ENCODE peak calls at places on chromosome 14, in seven cellular contexts. K is heart left ventricle, R is NAMALWA, P is T-helper 1 cell, O is upper lobe of right lung, B is COLO829, D is amniotic stem cell. Q is an unnamed sample.

GRCh38 chr14:90381011-90381790 is 15.6 kb upstream of the CALM1 start:
- DNase-seq in K (peak), R (peak), P (no peak), O (no peak), B (no peak), D (no peak), Q (peak)

GRCh38 chr14:56119221-56119967 is 1.2 kb downstream of the PELI2 start:
- DNase-seq in K (peak), R (peak), P (peak), O (peak), B (no peak), D (no peak), Q (no peak)

GRCh38 chr14:25607095-25607657 is 557.2 kb upstream of the STXBP6 start:
- DNase-seq in K (no peak), R (no peak), P (no peak), O (no peak), B (no peak), D (no peak), Q (no peak)

GRCh38 chr14:55019968-55020554 is 6.8 kb downstream of the WDHD1 start:
- DNase-seq in K (no peak), R (no peak), P (no peak), O (no peak), B (no peak), D (no peak), Q (no peak)

GRCh38 chr14:52078721-52079120 is 9.9 kb upstream of the NID2 start:
- DNase-seq in K (no peak), R (no peak), P (no peak), O (no peak), B (no peak), D (no peak), Q (no peak)

GRCh38 chr14:103382375-103382774 is 2.8 kb upstream of the MARK3 start:
- DNase-seq in K (no peak), R (no peak), P (no peak), O (no peak), B (no peak), D (peak), Q (no peak)

GRCh38 chr14:84544486-84544885 is 985.5 kb upstream of the FLRT2 start:
- DNase-seq in K (no peak), R (peak), P (no peak), O (no peak), B (no peak), D (no peak), Q (no peak)

GRCh38 chr14:30077946-30078345 is 150.3 kb upstream of the PRKD1 start:
- DNase-seq in K (no peak), R (no peak), P (no peak), O (no peak), B (no peak), D (no peak), Q (no peak)

GRCh38 chr14:90536092-90536491 is 139.3 kb downstream of the CALM1 start:
- DNase-seq in K (peak), R (no peak), P (no peak), O (peak), B (no peak), D (no peak), Q (no peak)

GRCh38 chr14:31286456-31287293 is 79.1 kb upstream of the HECTD1 start:
- DNase-seq in K (no peak), R (no peak), P (no peak), O (no peak), B (no peak), D (no peak), Q (peak)

GRCh38 chr14:63603749-63604277 is 37.9 kb downstream of the WDR89 start:
- DNase-seq in K (no peak), R (peak), P (no peak), O (no peak), B (no peak), D (no peak), Q (no peak)

GRCh38 chr14:104682107-104682593 is 7.3 kb upstream of the INF2 start:
- DNase-seq in K (no peak), R (no peak), P (no peak), O (no peak), B (peak), D (no peak), Q (no peak)

GRCh38 chr14:50003213-50004021 is 110.5 kb downstream of the ARF6 start:
- DNase-seq in K (peak), R (peak), P (peak), O (peak), B (no peak), D (no peak), Q (peak)

GRCh38 chr14:19729763-19730162 is 13.6 kb upstream of the OR4Q3 start:
- DNase-seq in K (no peak), R (no peak), P (peak), O (no peak), B (no peak), D (no peak), Q (no peak)

GRCh38 chr14:23514009-23514962 is 37.3 kb downstream of the ZFHX2 start:
- DNase-seq in K (no peak), R (no peak), P (no peak), O (no peak), B (no peak), D (no peak), Q (no peak)

GRCh38 chr14:50031534-50032313 is 84.6 kb downstream of the VCPKMT start:
- DNase-seq in K (no peak), R (no peak), P (no peak), O (no peak), B (no peak), D (no peak), Q (no peak)

GRCh38 chr14:74733241-74733640 is 20.3 kb downstream of the FCF1 start:
- DNase-seq in K (no peak), R (no peak), P (no peak), O (no peak), B (no peak), D (no peak), Q (no peak)

GRCh38 chr14:26191123-26191522 is 406.7 kb downstream of the NOVA1 start:
- DNase-seq in K (no peak), R (no peak), P (no peak), O (no peak), B (no peak), D (no peak), Q (peak)

GRCh38 chr14:104973215-104974145 is 4.7 kb downstream of the AHNAK2 start:
- DNase-seq in K (peak), R (no peak), P (no peak), O (peak), B (peak), D (peak), Q (peak)

GRCh38 chr14:64800000-64800399 is 79.7 kb downstream of the SPTB start:
- DNase-seq in K (peak), R (peak), P (no peak), O (no peak), B (no peak), D (peak), Q (peak)

GRCh38 chr14:85535916-85536834 is 6.2 kb downstream of the FLRT2 start:
- DNase-seq in K (no peak), R (peak), P (no peak), O (no peak), B (no peak), D (peak), Q (peak)

GRCh38 chr14:24879661-24880381 is 170.1 kb downstream of the STXBP6 start:
- DNase-seq in K (no peak), R (no peak), P (no peak), O (no peak), B (no peak), D (no peak), Q (peak)

GRCh38 chr14:50775357-50775756 is 55.6 kb downstream of the NIN start:
- DNase-seq in K (no peak), R (no peak), P (no peak), O (no peak), B (peak), D (peak), Q (no peak)

GRCh38 chr14:100484531-100485267 is 102.5 kb downstream of the BEGAIN start:
- DNase-seq in K (no peak), R (no peak), P (no peak), O (no peak), B (no peak), D (no peak), Q (no peak)

GRCh38 chr14:68408680-68409079 is 384.2 kb downstream of the ZFP36L1 start:
- DNase-seq in K (no peak), R (peak), P (no peak), O (no peak), B (no peak), D (no peak), Q (peak)

GRCh38 chr14:87960013-87960787 is 32.8 kb downstream of the GALC start:
- DNase-seq in K (no peak), R (no peak), P (no peak), O (no peak), B (no peak), D (no peak), Q (no peak)

GRCh38 chr14:98144964-98145363 is 1127.0 kb downstream of the BCL11B start:
- DNase-seq in K (no peak), R (no peak), P (no peak), O (no peak), B (no peak), D (no peak), Q (no peak)

GRCh38 chr14:77988096-77988870 is 181.9 kb upstream of the NRXN3 start:
- DNase-seq in K (no peak), R (no peak), P (no peak), O (no peak), B (no peak), D (no peak), Q (no peak)

GRCh38 chr14:65103150-65103760 is 938 bp upstream of the MAX start:
- DNase-seq in K (no peak), R (no peak), P (no peak), O (no peak), B (no peak), D (no peak), Q (peak)

GRCh38 chr14:89436274-89436656 is 19.2 kb upstream of the FOXN3 start:
- DNase-seq in K (no peak), R (no peak), P (no peak), O (no peak), B (no peak), D (no peak), Q (no peak)